ENCODE peak calls at places on chromosomes 6 and 20, in six cellular contexts. V is ovary, L is H1, T is A549, C is transverse colon, A is upper lobe of left lung. S is an unnamed sample.

GRCh38 chr6:41027799-41028617 is 11.0 kb downstream of the UNC5CL start:
- DNase-seq in V (peak; percentile 92), L (peak; percentile 97), T (peak; percentile 59), C (peak; percentile 88), A (peak; percentile 97), S (peak; percentile 89)

GRCh38 chr6:94645191-94645590 is 932.1 kb upstream of the MANEA start:
- DNase-seq in V (no peak), L (no peak), T (no peak), C (no peak), A (no peak), S (no peak)

GRCh38 chr6:40550096-40550731 is 37.0 kb downstream of the LRFN2 start:
- DNase-seq in V (no peak), L (no peak), T (peak; percentile 5), C (peak; percentile 24), A (no peak), S (no peak)

GRCh38 chr6:154569136-154569862 is 58.8 kb upstream of the CNKSR3 start:
- DNase-seq in V (no peak), L (no peak), T (no peak), C (no peak), A (no peak), S (no peak)

GRCh38 chr6:109166643-109167042 is 71.3 kb downstream of the CEP57L1 start:
- DNase-seq in V (no peak), L (no peak), T (no peak), C (no peak), A (no peak), S (no peak)

GRCh38 chr6:33860706-33861474 is 57.1 kb upstream of the MLN start:
- DNase-seq in V (no peak), L (no peak), T (no peak), C (peak; percentile 15), A (no peak), S (no peak)

GRCh38 chr20:51639206-51639832 is 96.8 kb upstream of the NFATC2 start:
- DNase-seq in V (peak; percentile 78), L (peak; percentile 97), T (peak; percentile 74), C (peak; percentile 66), A (no peak), S (peak; percentile 79)

GRCh38 chr6:160275511-160276003 is 16.9 kb upstream of the SLC22A2 start:
- DNase-seq in V (no peak), L (no peak), T (no peak), C (no peak), A (no peak), S (no peak)

GRCh38 chr6:5367510-5367909 is 106.2 kb downstream of the FARS2 start:
- DNase-seq in V (no peak), L (no peak), T (no peak), C (no peak), A (no peak), S (no peak)

GRCh38 chr6:131029661-131030297 is 33.3 kb downstream of the EPB41L2 start:
- DNase-seq in V (no peak), L (no peak), T (no peak), C (no peak), A (no peak), S (no peak)

GRCh38 chr6:91081452-91082067 is 494.7 kb upstream of the MAP3K7 start:
- DNase-seq in V (no peak), L (no peak), T (peak; percentile 2), C (no peak), A (no peak), S (no peak)

GRCh38 chr6:52143551-52143950 is 42.6 kb upstream of the IL17A start:
- DNase-seq in V (no peak), L (no peak), T (no peak), C (no peak), A (no peak), S (no peak)

GRCh38 chr6:134175532-134176282 is 123.3 kb upstream of the SLC2A12 start:
- DNase-seq in V (no peak), L (peak; percentile 85), T (peak; percentile 34), C (peak; percentile 63), A (peak; percentile 94), S (peak; percentile 80)

GRCh38 chr20:23086056-23086551 is at the start of gene CD93:
- DNase-seq in V (peak; percentile 33), L (no peak), T (no peak), C (no peak), A (peak; percentile 86), S (no peak)

GRCh38 chr6:153058909-153059308 is 56.4 kb upstream of the MTRF1L start:
- DNase-seq in V (no peak), L (no peak), T (no peak), C (no peak), A (no peak), S (no peak)

GRCh38 chr20:39356913-39357312 is 394.8 kb downstream of the DHX35 start:
- DNase-seq in V (no peak), L (no peak), T (no peak), C (no peak), A (no peak), S (no peak)

GRCh38 chr20:50005378-50006020 is 22.7 kb downstream of the SNAI1 start:
- DNase-seq in V (no peak), L (no peak), T (no peak), C (no peak), A (no peak), S (no peak)

GRCh38 chr20:17611540-17612286 is 41.8 kb downstream of the DSTN start:
- DNase-seq in V (peak; percentile 42), L (peak; percentile 70), T (peak; percentile 31), C (peak; percentile 53), A (peak; percentile 82), S (peak; percentile 77)

GRCh38 chr6:55827818-55828522 is 47.4 kb downstream of the BMP5 start:
- DNase-seq in V (no peak), L (no peak), T (no peak), C (no peak), A (no peak), S (no peak)

GRCh38 chr6:15985354-15985995 is 143.4 kb upstream of the MYLIP start:
- DNase-seq in V (no peak), L (no peak), T (no peak), C (no peak), A (no peak), S (no peak)

GRCh38 chr6:143842468-143842901 is 653 bp upstream of the LTV1 start:
- DNase-seq in V (no peak), L (no peak), T (peak; percentile 8), C (no peak), A (no peak), S (no peak)

GRCh38 chr6:43509984-43510826 is at the start of gene LRRC73:
- DNase-seq in V (peak; percentile 95), L (peak; percentile 92), T (peak; percentile 34), C (peak; percentile 89), A (peak; percentile 99), S (peak; percentile 92)

GRCh38 chr6:43509142-43509983 is 783 bp downstream of the LRRC73 start:
- DNase-seq in V (no peak), L (peak; percentile 68), T (no peak), C (no peak), A (no peak), S (no peak)

GRCh38 chr6:43508481-43509141 is 1.5 kb downstream of the LRRC73 start:
- DNase-seq in V (no peak), L (no peak), T (no peak), C (no peak), A (no peak), S (no peak)

GRCh38 chr6:43511824-43512415 is 1.8 kb upstream of the LRRC73 start:
- DNase-seq in V (no peak), L (no peak), T (no peak), C (no peak), A (no peak), S (no peak)

GRCh38 chr6:43510827-43511163 is 649 bp upstream of the LRRC73 start:
- DNase-seq in V (no peak), L (no peak), T (no peak), C (peak; percentile 72), A (no peak), S (no peak)
- H3K27ac ChIP-seq in V (peak overlapping the region; percentile 42), L (peak overlapping the region; percentile 51), T (no peak overlapping the region), C (peak overlapping the region; percentile 86), A (peak overlapping the region; percentile 69), S (peak overlapping the region; percentile 63)

GRCh38 chr6:106092279-106092678 is 6.1 kb downstream of the PRDM1 start:
- DNase-seq in V (no peak), L (no peak), T (no peak), C (no peak), A (no peak), S (no peak)
- H3K4me3 ChIP-seq in V (no peak overlapping the region), L (no peak overlapping the region), T (no peak overlapping the region), C (no peak overlapping the region), A (peak overlapping the region; percentile 3), S (no peak overlapping the region)

GRCh38 chr6:159172066-159172465 is 2.9 kb downstream of the FNDC1 start:
- DNase-seq in V (no peak), L (no peak), T (no peak), C (no peak), A (no peak), S (no peak)

GRCh38 chr6:159170333-159170672 is 1.1 kb downstream of the FNDC1 start:
- DNase-seq in V (no peak), L (no peak), T (no peak), C (no peak), A (no peak), S (no peak)

GRCh38 chr6:159178847-159179246 is 9.6 kb downstream of the FNDC1 start:
- DNase-seq in V (no peak), L (no peak), T (no peak), C (no peak), A (no peak), S (no peak)

GRCh38 chr6:159170999-159171712 is 2.0 kb downstream of the FNDC1 start:
- DNase-seq in V (no peak), L (no peak), T (no peak), C (no peak), A (no peak), S (no peak)

DNA sequence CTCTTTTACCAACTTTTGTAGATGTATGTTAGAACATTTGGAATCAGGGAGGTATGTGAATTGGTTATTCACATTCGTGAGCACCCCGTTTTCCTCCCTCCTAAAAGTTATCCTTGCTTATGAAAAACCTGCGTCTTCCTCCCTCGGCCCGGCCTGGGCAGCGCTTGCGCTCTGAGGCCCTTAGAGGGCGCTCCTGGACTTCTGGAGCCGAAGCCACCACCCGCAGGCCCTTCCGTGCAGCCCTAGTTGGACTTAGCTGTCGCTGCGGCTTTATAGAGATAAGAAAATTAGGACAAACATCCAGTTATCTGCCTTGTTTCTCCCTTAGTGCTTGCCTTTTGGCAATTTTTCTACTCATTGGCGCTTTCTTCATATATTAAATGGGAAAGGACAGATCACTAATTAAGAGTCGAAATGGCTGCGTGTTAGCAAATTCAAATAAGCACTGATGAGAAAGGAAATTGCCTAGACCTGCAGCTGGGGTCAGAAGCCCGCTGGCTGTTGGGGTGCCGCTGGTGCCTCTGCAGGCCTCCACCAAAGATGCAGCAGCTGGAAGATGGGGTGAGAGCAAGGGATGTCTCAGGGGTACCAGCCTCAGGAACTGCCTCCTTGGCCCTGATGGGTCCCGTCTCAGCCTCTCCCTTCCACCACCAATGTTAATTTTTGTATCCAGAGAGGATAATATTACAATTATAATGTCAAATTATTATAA is 5.2 kb downstream of the FNDC1 start:
- DNase-seq in V (peak; percentile 41), L (peak; percentile 92), T (peak; percentile 46), C (peak; percentile 66), A (peak; percentile 92), S (peak; percentile 82)
- TF ChIP-seq EP300 in V (no peak), L (no peak), T (no peak), C (no peak), A (no peak), S (no peak)

DNA sequence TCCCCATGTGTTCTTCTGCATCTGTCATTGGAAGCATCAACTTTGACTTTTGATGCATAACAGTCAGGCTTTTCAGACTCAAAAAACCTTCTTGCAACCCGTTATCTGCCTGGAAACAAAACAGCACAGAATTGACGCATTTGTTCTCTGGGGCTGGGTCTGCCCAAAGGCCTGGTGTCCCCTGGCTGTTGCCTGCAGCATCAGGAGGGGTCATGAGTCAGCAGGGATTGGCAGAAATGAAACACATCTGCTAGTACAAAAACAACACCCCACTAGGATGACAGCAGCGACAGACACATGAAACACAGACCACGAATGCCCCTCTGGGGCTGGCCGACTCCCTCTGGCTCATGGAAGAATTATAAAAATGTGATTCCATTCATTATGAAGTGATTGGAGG is 157.6 kb upstream of the INSM1 start:
- DNase-seq in V (no peak), L (no peak), T (no peak), C (no peak), A (no peak), S (no peak)
- H3K27ac ChIP-seq in V (no peak overlapping the region), L (no peak overlapping the region), T (no peak overlapping the region), C (no peak overlapping the region), A (no peak overlapping the region), S (no peak overlapping the region)